ENCODE peak calls at places on chromosomes 3 and 15, in seven cellular contexts. C, U, X, D, O, Z and E are unnamed samples.
A peak's percentile ranks its signal among the peaks of the same experiment; 100 is the strongest.

GRCh38 chr3:170539886-170540285 is 46.0 kb downstream of the SLC7A14 start:
- DNase-seq in O (no peak), D (no peak), C (no peak), Z (no peak), U (no peak), X (no peak), E (no peak)

GRCh38 chr15:87562203-87562602 is 694.3 kb downstream of the NTRK3 start:
- DNase-seq in D (no peak), U (no peak), O (no peak), C (no peak), X (no peak), Z (no peak), E (no peak)

GRCh38 chr3:173977747-173978146 is 580.2 kb downstream of the NLGN1 start:
- DNase-seq in D (no peak), O (no peak), Z (no peak), U (no peak), X (no peak), C (no peak), E (no peak)

GRCh38 chr3:194205675-194206133 is 69.8 kb downstream of the HES1 start:
- DNase-seq in U (no peak), D (peak; percentile 71), C (no peak), X (no peak), Z (no peak), O (no peak), E (no peak)

GRCh38 chr15:79364571-79365240 is 53.8 kb downstream of the TMED3 start:
- DNase-seq in X (no peak), C (no peak), U (no peak), Z (no peak), D (peak; percentile 66), O (no peak), E (no peak)

GRCh38 chr15:74400915-74401757 is 32.6 kb downstream of the SEMA7A start:
- DNase-seq in Z (no peak), D (no peak), C (no peak), O (no peak), U (no peak), X (no peak), E (no peak)

GRCh38 chr3:168213920-168214319 is 118.2 kb upstream of the GOLIM4 start:
- DNase-seq in C (no peak), X (no peak), D (no peak), Z (no peak), O (no peak), U (no peak), E (no peak)

GRCh38 chr3:61979645-61980430 is 393.5 kb downstream of the FEZF2 start:
- DNase-seq in D (no peak), U (no peak), X (no peak), C (no peak), O (no peak), Z (no peak), E (no peak)

GRCh38 chr15:77542491-77543001 is 90.2 kb downstream of the LINGO1 start:
- DNase-seq in D (no peak), U (no peak), O (no peak), Z (no peak), X (no peak), C (no peak), E (no peak)

GRCh38 chr3:115272036-115272824 is 125.1 kb upstream of the ZBTB20 start:
- DNase-seq in D (peak; percentile 4), O (peak; percentile 7), Z (no peak), C (no peak), U (no peak), X (no peak), E (no peak)

GRCh38 chr3:146605106-146605505 is at the start of gene PLSCR5:
- DNase-seq in O (no peak), X (no peak), U (no peak), Z (peak; percentile 29), C (no peak), D (no peak), E (no peak)

DNA sequence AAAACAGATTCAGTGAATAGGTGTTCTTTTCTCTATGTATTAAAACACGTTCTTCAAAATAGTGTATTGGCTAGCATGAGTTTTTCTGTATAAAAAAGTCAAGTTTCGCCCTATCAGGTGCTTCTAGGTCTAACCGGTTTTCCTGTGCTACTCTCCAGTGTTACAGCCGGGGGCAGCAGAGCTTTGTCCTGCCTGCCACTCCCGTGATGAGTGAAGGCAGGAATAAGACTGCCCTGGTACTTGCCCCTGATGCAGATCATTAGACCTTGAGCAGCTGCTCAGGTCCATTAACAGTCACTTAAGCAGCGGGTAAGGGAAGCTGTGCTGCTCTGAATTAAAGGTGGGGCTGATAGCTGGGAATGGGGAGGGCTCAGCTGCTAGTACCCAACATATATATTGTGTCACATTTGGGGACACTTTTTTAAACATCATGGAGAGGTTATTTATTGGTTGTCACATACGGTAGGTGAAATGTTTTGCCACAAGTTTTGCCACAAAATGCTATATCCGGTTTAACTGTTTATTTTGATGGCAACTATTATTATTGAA is 1.3 kb upstream of the UNC13C start:
- DNase-seq in C (no peak), X (peak; percentile 53), D (peak; percentile 75), Z (peak; percentile 5), O (no peak), U (no peak), E (peak; percentile 65)
- TF ChIP-seq CTCF in C (no peak), X (peak; percentile 43), D (peak; percentile 83), Z (peak; percentile 60), O (no peak), U (no peak), E (peak; percentile 67)

GRCh38 chr3:49016414-49017228 is 1.8 kb downstream of the DALRD3 start:
- DNase-seq in D (no peak), O (no peak), U (no peak), Z (no peak), X (no peak), C (no peak), E (no peak)
- H3K36me3 ChIP-seq in D (peaks cover 31% of the 10 kb centered on the region), O (peaks cover 49% of the 10 kb centered on the region), U (peaks cover 7% of the 10 kb centered on the region), Z (peaks cover 45% of the 10 kb centered on the region), X (peaks cover 5% of the 10 kb centered on the region), C (peaks cover 30% of the 10 kb centered on the region), E (peaks cover 49% of the 10 kb centered on the region)

GRCh38 chr3:44252332-44252731 is 10.6 kb downstream of the TOPAZ1 start:
- DNase-seq in U (no peak), Z (no peak), X (no peak), O (no peak), C (no peak), D (no peak), E (no peak)

GRCh38 chr3:44242716-44243115 is 1.0 kb downstream of the TOPAZ1 start:
- DNase-seq in U (no peak), Z (no peak), O (no peak), X (no peak), D (no peak), C (no peak), E (no peak)

GRCh38 chr3:44248152-44248551 is 6.5 kb downstream of the TOPAZ1 start:
- DNase-seq in U (no peak), X (no peak), O (no peak), C (no peak), Z (no peak), D (no peak), E (no peak)
- H3K4me3 ChIP-seq in U (no peak overlapping the region), X (no peak overlapping the region), O (no peak overlapping the region), C (no peak overlapping the region), Z (no peak overlapping the region), D (no peak overlapping the region), E (no peak overlapping the region)

GRCh38 chr3:25960776-25961175 is 170.9 kb downstream of the OXSM start:
- DNase-seq in D (no peak), U (no peak), Z (no peak), O (no peak), X (no peak), C (no peak), E (no peak)

GRCh38 chr3:25967385-25967784 is 177.5 kb downstream of the OXSM start:
- DNase-seq in X (no peak), O (no peak), C (no peak), Z (no peak), U (no peak), D (no peak), E (no peak)

GRCh38 chr3:25957026-25957425 is 167.1 kb downstream of the OXSM start:
- DNase-seq in U (no peak), X (no peak), D (no peak), O (no peak), C (no peak), Z (no peak), E (no peak)

DNA sequence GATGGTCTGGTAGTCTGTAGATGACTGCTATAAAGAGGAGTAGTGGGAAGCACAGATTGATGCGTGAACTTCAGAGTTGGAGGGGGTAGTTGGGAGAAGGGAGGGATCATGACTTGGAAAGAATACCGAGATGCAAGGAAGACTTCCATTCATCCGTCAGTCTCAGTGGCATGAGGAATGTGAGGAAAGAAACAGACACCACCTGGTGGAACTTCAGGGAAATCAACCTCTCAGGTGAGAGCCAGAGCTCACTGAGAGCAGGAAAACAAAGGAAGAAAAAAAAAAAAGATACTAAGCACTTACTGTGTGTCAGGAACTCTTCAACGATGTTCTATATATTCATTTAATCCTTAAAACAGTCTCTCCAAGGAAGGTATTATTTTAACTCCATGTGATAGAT is 172.4 kb downstream of the OXSM start:
- DNase-seq in O (no peak), D (no peak), U (no peak), Z (peak; percentile 6), C (no peak), X (no peak), E (peak; percentile 11)
- TF ChIP-seq CTCF in O (no peak), D (no peak), U (no peak), Z (peak; percentile 46), C (no peak), X (peak; percentile 34), E (peak; percentile 60)

DNA sequence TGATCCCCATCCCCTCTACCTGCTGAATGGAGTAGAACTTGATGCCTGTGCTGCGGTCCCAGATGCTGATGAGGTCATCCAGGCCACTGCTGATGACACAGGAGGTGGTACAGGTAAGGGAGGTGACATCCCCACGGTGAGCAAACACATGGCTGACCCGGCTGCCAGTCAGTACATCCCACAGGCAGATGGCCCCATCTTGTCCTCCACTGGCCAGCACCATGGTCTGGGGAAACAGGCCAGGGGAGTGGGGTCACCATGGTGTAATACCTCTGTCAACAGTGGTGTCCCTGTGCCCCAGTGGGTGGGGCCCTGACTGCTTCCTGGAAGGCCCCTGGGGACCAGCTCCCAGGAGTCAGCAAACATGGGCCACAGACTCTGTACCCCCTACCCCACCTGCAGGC is 33.3 kb downstream of the PTPN23 start:
- DNase-seq in O (no peak), U (no peak), C (no peak), D (no peak), Z (peak; percentile 38), X (no peak), E (no peak)
- H3K36me3 ChIP-seq in O (peaks cover 87% of the 10 kb centered on the region), U (peaks cover 29% of the 10 kb centered on the region), C (peaks cover 41% of the 10 kb centered on the region), D (peaks cover 30% of the 10 kb centered on the region), Z (peaks cover 61% of the 10 kb centered on the region), X (peaks cover 3% of the 10 kb centered on the region), E (peaks cover 78% of the 10 kb centered on the region)

GRCh38 chr3:126983276-126983652 is 349 bp downstream of the PLXNA1 start:
- DNase-seq in O (peak; percentile 59), U (no peak), X (no peak), D (no peak), C (peak; percentile 21), Z (no peak), E (no peak)

GRCh38 chr3:126983653-126984390 is 907 bp downstream of the PLXNA1 start:
- DNase-seq in C (peak; percentile 46), D (peak; percentile 50), X (peak; percentile 45), O (peak; percentile 63), Z (no peak), U (no peak), E (peak; percentile 55)

GRCh38 chr3:126982125-126982521 is 792 bp upstream of the PLXNA1 start:
- DNase-seq in Z (no peak), D (no peak), C (peak; percentile 74), X (no peak), U (no peak), O (peak; percentile 45), E (peak; percentile 41)

GRCh38 chr3:126984391-126985142 is 1.7 kb downstream of the PLXNA1 start:
- DNase-seq in X (no peak), U (no peak), Z (no peak), D (no peak), O (no peak), C (peak; percentile 20), E (no peak)

GRCh38 chr3:126982522-126983175 is at the start of gene PLXNA1:
- DNase-seq in X (peak; percentile 65), C (peak; percentile 83), Z (peak; percentile 44), O (peak; percentile 86), U (peak; percentile 60), D (peak; percentile 82), E (peak; percentile 75)
- H3K4me3 ChIP-seq in X (peak within 1 kb of the TSS; percentile 88), C (peak within 1 kb of the TSS; percentile 69), Z (peak within 1 kb of the TSS; percentile 59), O (peak within 1 kb of the TSS; percentile 62), U (peak within 1 kb of the TSS; percentile 69), D (peak within 1 kb of the TSS; percentile 83), E (peak within 1 kb of the TSS; percentile 63)